ENCODE peak calls at places on chromosomes 4 and X, in five cellular contexts. O is naive thymus-derived CD8-positive, alpha-beta T cell; Y is psoas muscle; B is Right ventricle myocardium superior; U is stimulated activated CD4-positive, alpha-beta T cell treated with anti-CD3 and anti-CD28 coated beads, Interleukin-4, amount 100 ng/mL, for 24 hours. C is an unnamed sample.
A peak's percentile ranks its signal among the peaks of the same experiment; 100 is the strongest.

GRCh38 chr4:164357957-164358356 is 396.0 kb upstream of the SMIM31 start:
- DNase-seq in O (no peak), Y (no peak), B (no peak), U (no peak), C (no peak)

GRCh38 chr4:66266035-66266434 is 595.7 kb upstream of the EPHA5 start:
- DNase-seq in O (no peak), Y (peak; percentile 9), B (no peak), U (no peak), C (no peak)

GRCh38 chrX:129523076-129524055 is at the start of gene SMARCA1:
- DNase-seq in O (peak; percentile 16), Y (peak; percentile 25), B (peak; percentile 57), U (no peak), C (no peak)

GRCh38 chr4:15318621-15319348 is 109.0 kb upstream of the C1QTNF7 start:
- DNase-seq in O (no peak), Y (no peak), B (no peak), U (no peak), C (no peak)

GRCh38 chrX:56812515-56813105 is 83.6 kb downstream of the NBDY start:
- DNase-seq in O (peak; percentile 73), Y (no peak), B (no peak), U (peak; percentile 28), C (peak; percentile 58)

GRCh38 chr4:38667005-38667771 is 3.2 kb downstream of the KLF3 start:
- DNase-seq in O (peak; percentile 89), Y (peak; percentile 59), B (peak; percentile 73), U (peak; percentile 62), C (peak; percentile 66)

GRCh38 chrX:38500886-38501285 is 60.5 kb upstream of the TSPAN7 start:
- DNase-seq in O (no peak), Y (no peak), B (no peak), U (no peak), C (no peak)

GRCh38 chr4:76306882-76307669 is 543 bp downstream of the STBD1 start:
- DNase-seq in O (peak; percentile 3), Y (peak; percentile 71), B (peak; percentile 72), U (peak; percentile 16), C (peak; percentile 36)

GRCh38 chrX:10636337-10636736 is 16.0 kb upstream of the MID1 start:
- DNase-seq in O (no peak), Y (no peak), B (no peak), U (no peak), C (no peak)

GRCh38 chr4:102580463-102580842 is 79.3 kb downstream of the NFKB1 start:
- DNase-seq in O (no peak), Y (no peak), B (no peak), U (no peak), C (no peak)

C was measured in activated CD8-positive, alpha-beta T cell treated with anti-CD3 and anti-CD28 coated beads, Interleukin-2, amount 10 ng/mL, durations not matched to agents 7 days and 5 days.